ENCODE peak calls at places on chromosome 7, in five cellular contexts. I is GM12891, E is adrenal gland, V is testis, L is tibial nerve. A is an unnamed sample.

GRCh38 chr7:111090834-111091233 is at the start of gene LRRN3:
- DNase-seq in I (no peak), E (peak; percentile 74), V (peak; percentile 91), L (peak; percentile 6), A (no peak)

GRCh38 chr7:1673581-1674102 is 3.6 kb downstream of the ELFN1 start:
- DNase-seq in I (no peak), E (peak; percentile 7), V (no peak), L (no peak), A (no peak)

GRCh38 chr7:41045556-41046123 is 657.2 kb downstream of the INHBA start:
- DNase-seq in I (no peak), E (no peak), V (no peak), L (no peak), A (no peak)

GRCh38 chr7:20269726-20270125 is 52.5 kb upstream of the MACC1 start:
- DNase-seq in I (no peak), E (no peak), V (no peak), L (no peak), A (no peak)

GRCh38 chr7:155208681-155209477 is 88.8 kb upstream of the INSIG1 start:
- DNase-seq in I (no peak), E (no peak), V (no peak), L (no peak), A (peak; percentile 64)

GRCh38 chr7:149720372-149721083 is 52.9 kb downstream of the ZNF467 start:
- DNase-seq in I (no peak), E (peak; percentile 63), V (peak; percentile 94), L (peak; percentile 46), A (no peak)

GRCh38 chr7:159120540-159120919 is 24.1 kb downstream of the VIPR2 start:
- DNase-seq in I (no peak), E (no peak), V (no peak), L (no peak), A (no peak)

GRCh38 chr7:119351320-119351719 is 921.7 kb upstream of the KCND2 start:
- DNase-seq in I (no peak), E (no peak), V (no peak), L (no peak), A (no peak)

GRCh38 chr7:38453826-38454225 is 177.3 kb downstream of the AMPH start:
- DNase-seq in I (no peak), E (no peak), V (no peak), L (no peak), A (no peak)

GRCh38 chr7:95405208-95405607 is 9.0 kb upstream of the PON3 start:
- DNase-seq in I (no peak), E (no peak), V (no peak), L (no peak), A (no peak)

GRCh38 chr7:2802504-2803341 is 41.4 kb downstream of the GNA12 start:
- DNase-seq in I (no peak), E (no peak), V (no peak), L (no peak), A (no peak)

GRCh38 chr7:54015251-54015650 is 526.9 kb upstream of the VSTM2A start:
- DNase-seq in I (no peak), E (no peak), V (no peak), L (no peak), A (no peak)

GRCh38 chr7:6228865-6229264 is 43.6 kb downstream of the CYTH3 start:
- DNase-seq in I (peak; percentile 44), E (no peak), V (no peak), L (no peak), A (no peak)
- TF ChIP-seq POLR2A in I (no peak), E (no peak), V (no peak), L (no peak), A (no peak)

DNA sequence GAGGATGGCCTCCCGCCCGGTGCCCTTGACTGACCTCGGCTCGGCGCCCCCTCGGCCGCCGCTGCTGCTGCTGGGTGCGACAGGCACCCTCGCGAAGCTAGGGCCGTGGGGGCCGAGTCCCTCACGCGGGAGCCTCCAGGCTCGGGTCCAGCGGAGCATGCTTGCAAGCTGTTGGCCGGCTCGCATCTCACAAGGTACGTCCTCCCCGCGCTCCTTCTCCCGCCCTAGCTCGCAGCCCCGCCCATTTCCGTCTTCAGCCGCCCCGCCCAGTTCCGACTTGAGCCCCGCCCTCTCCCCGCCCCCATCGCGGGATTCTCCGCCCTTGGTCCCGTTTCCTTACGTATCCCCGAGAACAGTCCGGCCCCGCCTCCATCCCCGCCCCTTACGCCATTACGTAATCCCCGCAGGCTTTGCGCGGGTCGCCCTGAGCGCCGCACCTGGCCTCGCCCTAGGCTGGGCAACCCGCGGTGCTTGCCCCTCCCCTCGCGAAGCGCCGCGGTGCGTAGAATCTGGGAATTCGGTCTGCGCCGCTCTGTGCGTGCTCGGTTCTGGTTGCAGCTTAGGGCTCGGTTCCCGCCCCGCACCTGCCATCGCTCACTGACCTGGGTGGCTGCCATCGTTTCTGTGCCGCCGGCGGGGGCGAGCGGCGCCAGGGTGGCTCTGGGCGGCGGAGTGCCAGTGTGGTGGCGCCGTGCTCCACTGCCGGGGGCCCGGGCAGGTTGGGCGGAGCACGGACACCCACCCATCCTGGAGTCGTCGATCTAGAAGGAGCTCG is at the start of gene ABHD11:
- DNase-seq in I (peak; percentile 97), E (peak; percentile 95), V (peak; percentile 99), L (peak; percentile 99), A (peak; percentile 86)
- TF ChIP-seq POLR2A in I (peak; percentile 56), E (peak; percentile 82), V (peak; percentile 73), L (peak; percentile 90), A (peak; percentile 79)

DNA sequence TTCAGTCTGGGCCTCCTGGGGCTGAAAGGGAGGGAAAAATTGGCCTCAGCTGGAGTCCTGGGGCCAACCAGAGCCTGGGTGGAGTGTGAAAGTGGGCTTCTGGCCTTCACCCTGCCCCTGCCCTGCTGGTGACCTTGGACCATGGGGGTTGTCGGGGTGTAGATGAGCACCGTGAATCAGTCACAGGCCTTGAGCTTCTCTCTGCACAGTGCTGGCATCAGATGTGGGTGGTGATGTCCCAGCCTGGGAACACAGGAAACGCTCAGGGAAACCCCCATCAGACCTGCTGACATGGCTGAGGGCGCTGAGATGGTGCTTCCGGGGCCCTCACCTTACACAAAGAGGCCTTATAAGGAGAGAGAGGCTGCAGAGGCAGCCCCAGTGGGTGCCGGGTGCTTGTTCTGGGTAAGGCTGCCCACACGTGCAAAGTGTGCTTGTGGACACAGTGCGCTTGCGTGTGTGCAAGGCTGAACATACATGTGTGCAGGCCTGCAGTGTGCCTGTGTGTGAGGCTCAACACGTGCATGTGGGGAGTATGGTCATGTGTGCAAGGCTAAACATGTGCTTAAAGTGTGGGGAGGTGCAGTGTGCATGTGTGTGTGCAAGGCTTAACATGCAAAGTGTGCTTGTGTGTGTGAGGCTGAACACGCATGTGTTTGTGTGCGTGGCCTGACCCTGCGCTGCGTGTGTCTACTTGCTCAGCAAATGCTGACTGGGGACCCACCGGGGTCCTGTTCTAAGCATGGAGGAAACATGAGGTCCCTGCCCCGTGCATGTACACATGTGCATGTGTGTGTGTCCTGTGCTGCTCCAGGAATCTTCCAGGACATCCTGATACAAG is 6.5 kb downstream of the ARPC1B start:
- DNase-seq in I (peak; percentile 76), E (peak; percentile 86), V (peak; percentile 38), L (no peak), A (no peak)
- TF ChIP-seq POLR2A in I (peak; percentile 78), E (no peak), V (no peak), L (no peak), A (no peak)

DNA sequence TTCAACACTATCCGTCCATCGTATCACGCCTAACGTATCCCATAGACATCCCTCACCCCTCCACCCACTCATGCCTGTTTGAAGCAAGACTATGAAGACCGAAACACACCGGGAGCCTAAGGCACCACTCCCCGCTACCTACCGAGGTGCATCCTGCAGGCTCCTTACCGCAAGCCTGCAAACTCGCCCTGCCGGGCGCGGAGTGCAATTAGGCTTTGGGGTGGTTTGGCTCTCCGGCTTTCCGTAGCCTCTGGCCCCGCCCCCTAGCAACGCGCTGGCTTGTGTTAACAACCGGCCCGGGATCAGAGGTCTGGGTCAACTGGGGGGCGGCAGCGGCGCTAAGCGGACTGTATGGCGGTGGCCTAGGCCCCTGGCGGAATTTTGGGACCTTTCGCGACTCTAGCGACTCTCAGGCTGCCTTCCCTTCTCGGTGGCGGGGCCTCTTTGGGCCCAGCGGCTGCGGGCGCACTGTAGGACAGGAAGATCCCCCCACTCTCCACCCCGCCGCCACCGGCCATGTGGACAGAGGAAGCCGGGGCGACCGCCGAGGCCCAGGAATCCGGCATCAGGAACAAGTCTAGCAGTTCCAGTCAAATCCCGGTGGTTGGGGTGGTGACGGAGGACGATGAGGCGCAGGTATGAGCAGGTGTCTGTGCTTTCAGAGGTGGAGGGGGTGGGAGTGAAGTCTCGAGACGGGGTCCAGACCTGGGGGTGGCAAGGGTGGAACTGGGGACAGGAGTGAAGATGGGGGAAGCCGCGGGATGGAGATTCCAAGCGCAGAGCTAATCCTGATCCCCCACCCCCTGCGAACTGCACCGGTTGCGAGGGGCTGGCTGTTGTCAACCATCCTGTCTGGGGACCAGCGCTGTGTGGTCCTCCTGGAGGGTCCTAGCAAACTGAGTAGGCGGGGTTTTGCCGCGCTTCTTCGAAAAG is at the start of gene CFAP69:
- DNase-seq in I (peak; percentile 60), E (peak; percentile 88), V (peak; percentile 95), L (peak; percentile 94), A (peak; percentile 70)
- TF ChIP-seq POLR2A in I (peak; percentile 39), E (no peak), V (no peak), L (peak; percentile 12), A (peak; percentile 43)

GRCh38 chr7:139358541-139359365 is 941 bp upstream of the LUC7L2 start:
- DNase-seq in I (peak; percentile 8), E (peak; percentile 26), V (peak; percentile 24), L (no peak), A (no peak)

GRCh38 chr7:139360948-139361307 is 1.2 kb downstream of the LUC7L2 start:
- DNase-seq in I (no peak), E (no peak), V (no peak), L (no peak), A (no peak)

GRCh38 chr7:139361523-139361922 is 1.8 kb downstream of the LUC7L2 start:
- DNase-seq in I (no peak), E (no peak), V (no peak), L (no peak), A (no peak)

GRCh38 chr7:139359366-139360209 is at the start of gene LUC7L2:
- DNase-seq in I (peak; percentile 79), E (peak; percentile 99), V (peak; percentile 100), L (peak; percentile 99), A (peak; percentile 80)

GRCh38 chr7:139360210-139360947 is 685 bp downstream of the LUC7L2 start:
- DNase-seq in I (peak; percentile 73), E (peak; percentile 97), V (peak; percentile 98), L (peak; percentile 98), A (peak; percentile 69)
- TF ChIP-seq POLR2A in I (peak; percentile 87), E (peak; percentile 89), V (peak; percentile 79), L (peak; percentile 80), A (peak; percentile 48)